ENCODE peak calls at places on chromosomes 3 and 15, in four cellular contexts. One of them, this sample, is unnamed.

GRCh38 chr15:35445891-35446290 is 100.1 kb downstream of the DPH6 start:
- DNase-seq in CD8-positive, alpha-beta T cell: no peak
- DNase-seq in sigmoid colon: no peak
- DNase-seq in right lobe of liver: no peak
- DNase-seq in this sample: no peak

GRCh38 chr3:143216709-143217182 is 97.2 kb downstream of the CHST2 start:
- DNase-seq in CD8-positive, alpha-beta T cell: no peak
- DNase-seq in sigmoid colon: no peak
- DNase-seq in right lobe of liver: no peak
- DNase-seq in this sample: peak

GRCh38 chr15:74347757-74348250 is 19.6 kb downstream of the CYP11A1 start:
- DNase-seq in CD8-positive, alpha-beta T cell: no peak
- DNase-seq in sigmoid colon: no peak
- DNase-seq in right lobe of liver: no peak
- DNase-seq in this sample: no peak

GRCh38 chr3:123300056-123300455 is 98.3 kb downstream of the SEC22A start:
- DNase-seq in CD8-positive, alpha-beta T cell: no peak
- DNase-seq in sigmoid colon: no peak
- DNase-seq in right lobe of liver: peak
- DNase-seq in this sample: no peak

GRCh38 chr3:45182915-45183881 is 37.0 kb upstream of the CDCP1 start:
- DNase-seq in CD8-positive, alpha-beta T cell: no peak
- DNase-seq in sigmoid colon: no peak
- DNase-seq in right lobe of liver: no peak
- DNase-seq in this sample: no peak

GRCh38 chr3:150105025-150105424 is 134.3 kb upstream of the PFN2 start:
- DNase-seq in CD8-positive, alpha-beta T cell: no peak
- DNase-seq in sigmoid colon: no peak
- DNase-seq in right lobe of liver: no peak
- DNase-seq in this sample: no peak

GRCh38 chr3:161852744-161853143 is 356.1 kb downstream of the OTOL1 start:
- DNase-seq in CD8-positive, alpha-beta T cell: no peak
- DNase-seq in sigmoid colon: peak
- DNase-seq in right lobe of liver: no peak
- DNase-seq in this sample: no peak

GRCh38 chr3:125050486-125051172 is 5.2 kb downstream of the HEG1 start:
- DNase-seq in CD8-positive, alpha-beta T cell: no peak
- DNase-seq in sigmoid colon: no peak
- DNase-seq in right lobe of liver: no peak
- DNase-seq in this sample: no peak

GRCh38 chr15:40737048-40737447 is 18.0 kb downstream of the RMDN3 start:
- DNase-seq in CD8-positive, alpha-beta T cell: no peak
- DNase-seq in sigmoid colon: peak
- DNase-seq in right lobe of liver: no peak
- DNase-seq in this sample: no peak

GRCh38 chr3:179735321-179735720 is 82.5 kb downstream of the USP13 start:
- DNase-seq in CD8-positive, alpha-beta T cell: no peak
- DNase-seq in sigmoid colon: no peak
- DNase-seq in right lobe of liver: no peak
- DNase-seq in this sample: no peak

GRCh38 chr3:188174309-188175044 is 20.5 kb downstream of the LPP start:
- DNase-seq in CD8-positive, alpha-beta T cell: no peak
- DNase-seq in sigmoid colon: no peak
- DNase-seq in right lobe of liver: no peak
- DNase-seq in this sample: peak

GRCh38 chr3:142931222-142931621 is 32.3 kb downstream of the PAQR9 start:
- DNase-seq in CD8-positive, alpha-beta T cell: no peak
- DNase-seq in sigmoid colon: no peak
- DNase-seq in right lobe of liver: no peak
- DNase-seq in this sample: peak

GRCh38 chr3:107241217-107241616 is 136.0 kb upstream of the CCDC54 start:
- DNase-seq in CD8-positive, alpha-beta T cell: no peak
- DNase-seq in sigmoid colon: no peak
- DNase-seq in right lobe of liver: no peak
- DNase-seq in this sample: peak

GRCh38 chr15:31200735-31201151 is 99.2 kb upstream of the TRPM1 start:
- DNase-seq in CD8-positive, alpha-beta T cell: peak
- DNase-seq in sigmoid colon: peak
- DNase-seq in right lobe of liver: peak
- DNase-seq in this sample: peak

GRCh38 chr3:194761384-194761783 is 75.7 kb downstream of the FAM43A start:
- DNase-seq in CD8-positive, alpha-beta T cell: no peak
- DNase-seq in sigmoid colon: peak
- DNase-seq in right lobe of liver: no peak
- DNase-seq in this sample: no peak

GRCh38 chr3:49840371-49840770 is 16.0 kb downstream of the TRAIP start:
- DNase-seq in CD8-positive, alpha-beta T cell: no peak
- DNase-seq in sigmoid colon: no peak
- DNase-seq in right lobe of liver: no peak
- DNase-seq in this sample: no peak

GRCh38 chr3:62481972-62482371 is 108.6 kb upstream of the FEZF2 start:
- DNase-seq in CD8-positive, alpha-beta T cell: no peak
- DNase-seq in sigmoid colon: no peak
- DNase-seq in right lobe of liver: no peak
- DNase-seq in this sample: no peak

GRCh38 chr3:192827208-192827607 is 90.4 kb downstream of the MB21D2 start:
- DNase-seq in CD8-positive, alpha-beta T cell: no peak
- DNase-seq in sigmoid colon: no peak
- DNase-seq in right lobe of liver: no peak
- DNase-seq in this sample: no peak

GRCh38 chr3:5138214-5138981 is 16.3 kb downstream of the ARL8B start:
- DNase-seq in CD8-positive, alpha-beta T cell: no peak
- DNase-seq in sigmoid colon: no peak
- DNase-seq in right lobe of liver: no peak
- DNase-seq in this sample: no peak

GRCh38 chr15:79004336-79004735 is 59.5 kb upstream of the CTSH start:
- DNase-seq in CD8-positive, alpha-beta T cell: no peak
- DNase-seq in sigmoid colon: no peak
- DNase-seq in right lobe of liver: no peak
- DNase-seq in this sample: peak

GRCh38 chr3:104943931-104944330 is 422.8 kb upstream of the ALCAM start:
- DNase-seq in CD8-positive, alpha-beta T cell: no peak
- DNase-seq in sigmoid colon: no peak
- DNase-seq in right lobe of liver: no peak
- DNase-seq in this sample: no peak

GRCh38 chr3:13647314-13648059 is 98.6 kb downstream of the FBLN2 start:
- DNase-seq in CD8-positive, alpha-beta T cell: no peak
- DNase-seq in sigmoid colon: no peak
- DNase-seq in right lobe of liver: no peak
- DNase-seq in this sample: no peak

GRCh38 chr3:34196914-34197313 is 398.5 kb downstream of the PDCD6IP start:
- DNase-seq in CD8-positive, alpha-beta T cell: no peak
- DNase-seq in sigmoid colon: no peak
- DNase-seq in right lobe of liver: no peak
- DNase-seq in this sample: no peak

GRCh38 chr3:33364531-33365128 is 75.6 kb downstream of the UBP1 start:
- DNase-seq in CD8-positive, alpha-beta T cell: no peak
- DNase-seq in sigmoid colon: no peak
- DNase-seq in right lobe of liver: no peak
- DNase-seq in this sample: no peak

GRCh38 chr15:42107483-42107882 is 13.1 kb upstream of the PLA2G4D start:
- DNase-seq in CD8-positive, alpha-beta T cell: no peak
- DNase-seq in sigmoid colon: no peak
- DNase-seq in right lobe of liver: no peak
- DNase-seq in this sample: peak

GRCh38 chr3:184067573-184068055 is 14.8 kb downstream of the HTR3C start:
- DNase-seq in CD8-positive, alpha-beta T cell: no peak
- DNase-seq in sigmoid colon: no peak
- DNase-seq in right lobe of liver: no peak
- DNase-seq in this sample: no peak

GRCh38 chr3:75254685-75255084 is 409.4 kb upstream of the FRG2C start:
- DNase-seq in CD8-positive, alpha-beta T cell: no peak
- DNase-seq in sigmoid colon: no peak
- DNase-seq in right lobe of liver: no peak
- DNase-seq in this sample: no peak

GRCh38 chr3:132183811-132184210 is 133.4 kb upstream of the ACP3 start:
- DNase-seq in CD8-positive, alpha-beta T cell: no peak
- DNase-seq in sigmoid colon: no peak
- DNase-seq in right lobe of liver: no peak
- DNase-seq in this sample: no peak

GRCh38 chr3:190911382-190911781 is 48.9 kb upstream of the GMNC start:
- DNase-seq in CD8-positive, alpha-beta T cell: no peak
- DNase-seq in sigmoid colon: no peak
- DNase-seq in right lobe of liver: no peak
- DNase-seq in this sample: no peak

GRCh38 chr15:72820278-72820677 is 36.7 kb upstream of the ADPGK start:
- DNase-seq in CD8-positive, alpha-beta T cell: no peak
- DNase-seq in sigmoid colon: no peak
- DNase-seq in right lobe of liver: no peak
- DNase-seq in this sample: no peak

GRCh38 chr3:122443090-122443489 is 27.2 kb upstream of the WDR5B start:
- DNase-seq in CD8-positive, alpha-beta T cell: no peak
- DNase-seq in sigmoid colon: no peak
- DNase-seq in right lobe of liver: no peak
- DNase-seq in this sample: no peak

GRCh38 chr3:9226326-9226725 is 23.1 kb downstream of the SRGAP3 start:
- DNase-seq in CD8-positive, alpha-beta T cell: no peak
- DNase-seq in sigmoid colon: no peak
- DNase-seq in right lobe of liver: no peak
- DNase-seq in this sample: no peak

GRCh38 chr3:29282431-29283296 is 1.8 kb downstream of the RBMS3 start:
- DNase-seq in CD8-positive, alpha-beta T cell: no peak
- DNase-seq in sigmoid colon: no peak
- DNase-seq in right lobe of liver: no peak
- DNase-seq in this sample: no peak

GRCh38 chr3:128011140-128011539 is 41.1 kb upstream of the SEC61A1 start:
- DNase-seq in CD8-positive, alpha-beta T cell: no peak
- DNase-seq in sigmoid colon: no peak
- DNase-seq in right lobe of liver: no peak
- DNase-seq in this sample: peak

GRCh38 chr3:6994081-6994668 is 133.3 kb downstream of the GRM7 start:
- DNase-seq in CD8-positive, alpha-beta T cell: no peak
- DNase-seq in sigmoid colon: no peak
- DNase-seq in right lobe of liver: no peak
- DNase-seq in this sample: peak

GRCh38 chr3:136659253-136659652 is 92.9 kb downstream of the STAG1 start:
- DNase-seq in CD8-positive, alpha-beta T cell: no peak
- DNase-seq in sigmoid colon: no peak
- DNase-seq in right lobe of liver: no peak
- DNase-seq in this sample: peak

GRCh38 chr15:72222433-72222832 is 8.6 kb downstream of the PKM start:
- DNase-seq in CD8-positive, alpha-beta T cell: no peak
- DNase-seq in sigmoid colon: peak
- DNase-seq in right lobe of liver: no peak
- DNase-seq in this sample: no peak

GRCh38 chr15:89359471-89360293 is 25.1 kb upstream of the POLG start:
- DNase-seq in CD8-positive, alpha-beta T cell: no peak
- DNase-seq in sigmoid colon: no peak
- DNase-seq in right lobe of liver: no peak
- DNase-seq in this sample: no peak

GRCh38 chr3:102481050-102481449 is 46.2 kb downstream of the ZPLD1 start:
- DNase-seq in CD8-positive, alpha-beta T cell: no peak
- DNase-seq in sigmoid colon: no peak
- DNase-seq in right lobe of liver: no peak
- DNase-seq in this sample: no peak

GRCh38 chr3:104886220-104886995 is 480.3 kb upstream of the ALCAM start:
- DNase-seq in CD8-positive, alpha-beta T cell: no peak
- DNase-seq in sigmoid colon: no peak
- DNase-seq in right lobe of liver: no peak
- DNase-seq in this sample: no peak

DNA sequence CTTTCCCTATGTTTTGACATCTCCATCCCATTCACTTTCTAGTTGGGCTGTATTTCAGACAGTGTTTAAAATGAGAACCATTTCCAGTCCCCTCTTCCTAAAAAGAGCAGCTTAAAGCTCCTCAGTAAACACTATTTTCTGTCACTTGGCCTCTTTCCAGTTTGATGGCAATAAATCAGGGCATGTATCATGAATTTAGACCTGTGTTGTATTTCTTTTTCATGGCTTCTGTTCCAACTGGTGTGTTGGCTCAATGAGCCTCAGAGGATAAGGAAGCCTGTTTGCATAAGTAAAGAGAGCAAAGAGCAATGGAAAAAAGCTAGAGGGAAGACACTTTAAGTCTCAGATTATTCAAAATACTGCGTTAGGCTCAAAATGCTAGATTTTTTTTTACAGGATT is 7.2 kb downstream of the CCDC80 start:
- DNase-seq in CD8-positive, alpha-beta T cell: no peak
- DNase-seq in sigmoid colon: no peak
- DNase-seq in right lobe of liver: no peak
- DNase-seq in this sample: no peak
- H3K27ac ChIP-seq in CD8-positive, alpha-beta T cell: no peak
- H3K27ac ChIP-seq in sigmoid colon: peak
- H3K27ac ChIP-seq in right lobe of liver: no peak
- H3K27ac ChIP-seq in this sample: no peak

DNA sequence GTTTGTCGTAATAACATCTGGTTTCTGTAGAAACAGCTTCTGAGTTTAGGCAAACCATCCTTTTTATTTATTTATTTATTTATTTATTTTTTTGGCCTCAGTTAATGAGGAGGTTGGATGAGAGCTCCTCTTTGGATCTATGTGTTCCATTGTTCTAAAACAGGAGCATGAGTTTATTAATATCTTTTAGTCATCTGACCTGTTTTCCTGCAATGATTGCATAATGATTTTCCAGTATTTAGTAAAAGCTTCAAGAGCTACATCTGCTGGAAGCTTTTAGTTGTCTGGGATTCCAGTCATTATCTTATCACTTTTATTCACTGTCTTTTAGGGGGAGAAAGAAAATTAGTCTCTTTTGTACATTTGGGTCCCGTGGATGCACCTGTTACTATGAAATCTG is 1270.1 kb downstream of the ROBO1 start:
- DNase-seq in CD8-positive, alpha-beta T cell: no peak
- DNase-seq in sigmoid colon: no peak
- DNase-seq in right lobe of liver: no peak
- DNase-seq in this sample: no peak
- TF ChIP-seq CTCF in CD8-positive, alpha-beta T cell: no peak
- TF ChIP-seq CTCF in sigmoid colon: no peak
- TF ChIP-seq CTCF in right lobe of liver: no peak
- TF ChIP-seq CTCF in this sample: no peak

GRCh38 chr15:23370578-23370977 is 16.0 kb downstream of the GOLGA8S start:
- DNase-seq in CD8-positive, alpha-beta T cell: no peak
- DNase-seq in sigmoid colon: no peak
- DNase-seq in right lobe of liver: no peak
- DNase-seq in this sample: no peak
- H3K27ac ChIP-seq in CD8-positive, alpha-beta T cell: no peak
- H3K27ac ChIP-seq in sigmoid colon: no peak
- H3K27ac ChIP-seq in right lobe of liver: no peak
- H3K27ac ChIP-seq in this sample: no peak

GRCh38 chr3:43256714-43257461 is 29.5 kb upstream of the SNRK start:
- DNase-seq in CD8-positive, alpha-beta T cell: no peak
- DNase-seq in sigmoid colon: no peak
- DNase-seq in right lobe of liver: no peak
- DNase-seq in this sample: no peak

GRCh38 chr3:43259626-43260025 is 26.7 kb upstream of the SNRK start:
- DNase-seq in CD8-positive, alpha-beta T cell: no peak
- DNase-seq in sigmoid colon: no peak
- DNase-seq in right lobe of liver: no peak
- DNase-seq in this sample: no peak

GRCh38 chr3:43262194-43262593 is 24.1 kb upstream of the SNRK start:
- DNase-seq in CD8-positive, alpha-beta T cell: no peak
- DNase-seq in sigmoid colon: no peak
- DNase-seq in right lobe of liver: no peak
- DNase-seq in this sample: no peak

GRCh38 chr3:43257850-43258249 is 28.5 kb upstream of the SNRK start:
- DNase-seq in CD8-positive, alpha-beta T cell: no peak
- DNase-seq in sigmoid colon: no peak
- DNase-seq in right lobe of liver: no peak
- DNase-seq in this sample: no peak

GRCh38 chr3:43260412-43260811 is 25.9 kb upstream of the SNRK start:
- DNase-seq in CD8-positive, alpha-beta T cell: no peak
- DNase-seq in sigmoid colon: no peak
- DNase-seq in right lobe of liver: no peak
- DNase-seq in this sample: no peak
- TF ChIP-seq CTCF in CD8-positive, alpha-beta T cell: no peak
- TF ChIP-seq CTCF in sigmoid colon: no peak
- TF ChIP-seq CTCF in right lobe of liver: no peak
- TF ChIP-seq CTCF in this sample: no peak